ENCODE peak calls at places on chromosomes 16 and 17, in eight cellular contexts. A is suprapubic skin, E is SK-N-SH, Q is fibroblast of villous mesenchyme, R is GM10248, S is cardiac fibroblast, T is left lung, C is left ventricle myocardium inferior. L is an unnamed sample.

GRCh38 chr16:1288813-1289479 is 20.5 kb upstream of the UBE2I start:
- DNase-seq in R (no peak), Q (no peak), C (no peak), S (no peak), E (no peak), T (no peak), A (no peak), L (no peak)

GRCh38 chr16:59478806-59479205 is 744.7 kb upstream of the GOT2 start:
- DNase-seq in C (no peak), T (no peak), A (no peak), Q (no peak), S (peak; percentile 0), R (no peak), E (no peak), L (no peak)

GRCh38 chr17:82658796-82659452 is 10.7 kb upstream of the WDR45B start:
- DNase-seq in Q (no peak), C (no peak), S (no peak), R (no peak), T (no peak), E (no peak), A (peak; percentile 46), L (no peak)

GRCh38 chr16:2195316-2196161 is 866 bp downstream of the CASKIN1 start:
- DNase-seq in C (no peak), E (peak; percentile 70), S (no peak), T (no peak), R (no peak), A (no peak), Q (no peak), L (no peak)

GRCh38 chr16:5490499-5490898 is 392.9 kb upstream of the EEF2KMT start:
- DNase-seq in C (no peak), A (no peak), S (no peak), Q (no peak), R (peak; percentile 28), T (no peak), E (peak; percentile 70), L (no peak)

GRCh38 chr17:39719563-39719962 is 10.8 kb downstream of the MIEN1 start:
- DNase-seq in Q (no peak), A (no peak), R (no peak), T (no peak), C (no peak), E (no peak), S (no peak), L (no peak)

GRCh38 chr16:12119562-12119961 is 143.0 kb downstream of the SNX29 start:
- DNase-seq in R (no peak), S (peak; percentile 30), T (peak; percentile 41), E (no peak), A (no peak), C (peak; percentile 27), Q (peak; percentile 32), L (no peak)

GRCh38 chr16:58506241-58507194 is 6.6 kb downstream of the NDRG4 start:
- DNase-seq in A (peak; percentile 50), S (no peak), C (no peak), R (peak; percentile 12), Q (no peak), T (no peak), E (peak; percentile 17), L (no peak)

GRCh38 chr17:20063665-20064648 is 54.8 kb downstream of the SPECC1 start:
- DNase-seq in R (peak; percentile 39), C (peak; percentile 81), E (no peak), Q (peak; percentile 82), T (peak; percentile 64), S (peak; percentile 95), A (peak; percentile 94), L (peak; percentile 92)

GRCh38 chr17:31627960-31628359 is 231.1 kb downstream of the COPRS start:
- DNase-seq in Q (peak; percentile 60), S (no peak), A (no peak), R (no peak), C (no peak), E (no peak), T (no peak), L (no peak)

GRCh38 chr17:42311240-42312034 is 23.1 kb downstream of the STAT5A start:
- DNase-seq in E (peak; percentile 82), C (peak; percentile 88), Q (peak; percentile 97), R (no peak), T (peak; percentile 93), A (peak; percentile 93), S (peak; percentile 97), L (peak; percentile 90)

GRCh38 chr17:16971458-16972338 is at the start of gene TNFRSF13B:
- DNase-seq in A (no peak), Q (no peak), E (no peak), R (peak; percentile 50), C (no peak), S (no peak), T (no peak), L (no peak)

GRCh38 chr16:54316095-54316494 is 29.5 kb upstream of the IRX3 start:
- DNase-seq in A (no peak), Q (no peak), S (no peak), E (no peak), T (no peak), R (no peak), C (no peak), L (no peak)

GRCh38 chr16:54318941-54319340 is 32.4 kb upstream of the IRX3 start:
- DNase-seq in T (no peak), C (no peak), E (no peak), Q (no peak), S (no peak), A (no peak), R (no peak), L (no peak)

GRCh38 chr16:54312502-54312991 is 26.0 kb upstream of the IRX3 start:
- DNase-seq in C (no peak), S (no peak), Q (no peak), R (no peak), T (no peak), E (no peak), A (no peak), L (no peak)

GRCh38 chr16:54317306-54317705 is 30.7 kb upstream of the IRX3 start:
- DNase-seq in E (peak; percentile 82), S (no peak), T (no peak), C (no peak), R (no peak), Q (no peak), A (no peak), L (no peak)

GRCh38 chr16:54313789-54314188 is 27.2 kb upstream of the IRX3 start:
- DNase-seq in Q (no peak), S (no peak), R (no peak), E (no peak), C (no peak), A (no peak), T (no peak), L (no peak)
- TF ChIP-seq CTCF in Q (no peak), S (no peak), R (no peak), E (no peak), C (no peak), A (no peak), T (no peak), L (no peak)

DNA sequence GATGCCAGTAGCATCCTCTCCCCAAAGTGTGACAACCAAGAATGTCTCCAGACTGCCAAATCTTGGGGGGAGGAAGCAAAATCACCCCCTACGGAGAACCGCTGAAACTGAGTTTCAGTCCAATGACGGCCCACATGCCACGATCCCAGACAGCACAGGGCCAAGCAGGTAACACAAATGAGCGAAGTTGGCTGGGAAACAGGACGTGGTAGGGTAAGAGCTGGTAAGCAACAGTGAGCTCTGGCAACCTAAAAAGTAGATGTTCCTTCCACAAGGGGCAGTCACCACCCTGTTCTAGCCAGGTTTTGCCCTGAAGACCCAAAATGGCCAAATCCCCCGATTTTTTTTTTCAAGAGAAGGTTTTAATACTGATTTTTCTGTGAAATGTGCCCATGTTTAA is 25.4 kb downstream of the ZFHX3 start:
- DNase-seq in T (no peak), Q (no peak), R (no peak), E (no peak), A (no peak), C (no peak), S (no peak), L (peak; percentile 55)
- TF ChIP-seq CTCF in T (no peak), Q (no peak), R (no peak), E (no peak), A (no peak), C (no peak), S (no peak), L (no peak)

GRCh38 chr17:55527520-55528118 is 16.4 kb upstream of the SMIM36 start:
- DNase-seq in Q (peak; percentile 74), T (no peak), S (peak; percentile 83), E (peak; percentile 74), A (no peak), C (no peak), R (no peak), L (no peak)
- TF ChIP-seq CTCF in Q (peak; percentile 73), T (peak; percentile 37), S (peak; percentile 60), E (peak; percentile 87), A (peak; percentile 36), C (peak; percentile 67), R (peak; percentile 63), L (no peak)

DNA sequence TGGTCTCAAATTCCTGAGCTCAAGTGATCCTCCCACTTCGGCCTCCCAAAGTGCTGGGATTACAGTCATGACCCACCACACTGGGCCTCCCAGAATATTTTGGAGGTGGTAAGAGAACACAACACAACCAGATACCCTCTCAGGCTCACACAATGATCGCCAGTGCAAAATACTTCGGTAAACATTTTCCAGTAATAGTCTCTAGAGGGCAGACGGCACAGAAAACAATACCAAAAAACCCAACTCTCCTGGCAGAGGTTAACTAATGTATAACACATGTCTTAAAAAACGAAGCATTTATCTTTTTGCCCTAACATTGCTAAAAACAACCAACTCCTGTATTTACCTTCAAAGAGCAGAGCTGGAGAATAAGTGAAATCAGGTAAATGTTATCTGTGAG is 10.5 kb downstream of the NUFIP2 start:
- DNase-seq in S (no peak), R (no peak), E (peak; percentile 49), Q (no peak), T (no peak), A (no peak), C (no peak), L (no peak)
- TF ChIP-seq CTCF in S (no peak), R (no peak), E (peak; percentile 51), Q (peak; percentile 8), T (no peak), A (no peak), C (no peak), L (no peak)

GRCh38 chr16:85149776-85150175 is 37.5 kb upstream of the CIBAR2 start:
- DNase-seq in A (no peak), E (no peak), S (no peak), T (no peak), R (no peak), C (peak; percentile 80), Q (no peak), L (peak; percentile 83)
- TF ChIP-seq CTCF in A (no peak), E (no peak), S (no peak), T (no peak), R (no peak), C (no peak), Q (no peak), L (no peak)

GRCh38 chr17:6286239-6286638 is 148.7 kb downstream of the AIPL1 start:
- DNase-seq in A (no peak), E (no peak), R (no peak), C (no peak), T (no peak), Q (no peak), S (no peak), L (no peak)
- TF ChIP-seq CTCF in A (no peak), E (no peak), R (no peak), C (no peak), T (no peak), Q (no peak), S (no peak), L (no peak)

DNA sequence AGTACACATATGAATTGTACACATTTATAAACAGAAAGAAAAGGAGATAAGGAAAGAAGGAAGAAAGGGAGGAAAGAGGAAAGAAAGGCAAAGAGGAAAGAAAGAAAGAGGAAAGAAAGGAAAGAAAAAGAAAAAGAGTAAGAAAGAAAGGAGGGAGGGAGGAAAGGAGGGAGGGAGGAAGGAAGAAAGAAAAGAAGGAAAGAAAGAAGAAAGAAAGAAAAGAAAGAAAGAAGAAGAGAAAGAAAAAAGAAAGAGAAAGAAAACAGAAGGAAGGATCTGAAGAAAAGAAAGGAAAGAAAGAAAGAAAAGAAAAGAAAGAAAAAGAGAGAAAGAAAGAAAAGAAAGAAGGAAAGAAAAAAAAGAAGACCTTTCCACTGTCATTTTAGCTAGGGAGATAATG is 571.4 kb upstream of the SALL1 start:
- DNase-seq in Q (no peak), C (no peak), R (no peak), T (no peak), A (no peak), E (no peak), S (no peak), L (no peak)
- TF ChIP-seq CTCF in Q (no peak), C (no peak), R (no peak), T (no peak), A (no peak), E (no peak), S (no peak), L (no peak)